ENCODE peak calls at places on chromosomes 12 and 14, in five cellular contexts. Y is mesenchymal stem cell, Z is H1, A is neuronal stem cell, L is H9. H is an unnamed sample.

GRCh38 chr12:100672075-100672592 is 98.7 kb downstream of the GAS2L3 start:
- DNase-seq in A (no peak), Y (peak; percentile 16), L (peak; percentile 88), Z (no peak), H (no peak)

GRCh38 chr12:105462841-105463240 is 132.3 kb downstream of the C12orf75 start:
- DNase-seq in Z (no peak), Y (no peak), A (no peak), L (no peak), H (no peak)

GRCh38 chr12:19833775-19834501 is 394.6 kb downstream of the AEBP2 start:
- DNase-seq in Y (peak; percentile 32), L (no peak), A (no peak), Z (no peak), H (no peak)

GRCh38 chr14:75800792-75801191 is 139.7 kb downstream of the TTLL5 start:
- DNase-seq in L (peak; percentile 69), Y (no peak), Z (no peak), A (no peak), H (no peak)

GRCh38 chr12:126369487-126370463 is 1304.5 kb downstream of the AACS start:
- DNase-seq in Z (no peak), L (no peak), Y (no peak), A (no peak), H (no peak)

GRCh38 chr14:35285168-35285990 is 6.8 kb upstream of the PSMA6 start:
- DNase-seq in Y (no peak), L (no peak), A (no peak), Z (no peak), H (peak; percentile 21)

GRCh38 chr12:77087427-77087826 is 22.1 kb upstream of the E2F7 start:
- DNase-seq in A (no peak), L (no peak), Z (no peak), Y (no peak), H (no peak)

GRCh38 chr14:88785911-88786310 is 6.8 kb downstream of the EML5 start:
- DNase-seq in Y (no peak), A (no peak), L (no peak), Z (no peak), H (peak; percentile 51)

GRCh38 chr14:102539544-102540309 is 30.2 kb upstream of the ANKRD9 start:
- DNase-seq in Z (no peak), A (no peak), Y (no peak), L (no peak), H (peak; percentile 66)

GRCh38 chr12:45553204-45553603 is 176.3 kb upstream of the ARID2 start:
- DNase-seq in Z (no peak), Y (no peak), L (no peak), A (no peak), H (no peak)

GRCh38 chr12:12885060-12885792 is 6.1 kb upstream of the GPRC5A start:
- DNase-seq in Z (no peak), L (peak; percentile 69), Y (no peak), A (no peak), H (no peak)

GRCh38 chr12:8947737-8948136 is 1.7 kb downstream of the M6PR start:
- DNase-seq in A (no peak), Y (no peak), Z (no peak), L (no peak), H (no peak)

GRCh38 chr12:20376984-20377383 is 8.6 kb downstream of the PDE3A start:
- DNase-seq in A (no peak), L (no peak), Z (no peak), Y (peak; percentile 40), H (no peak)

GRCh38 chr12:94271351-94271750 is 123.0 kb downstream of the PLXNC1 start:
- DNase-seq in A (no peak), Y (no peak), Z (no peak), L (no peak), H (no peak)

GRCh38 chr14:25121342-25122129 is 71.6 kb upstream of the STXBP6 start:
- DNase-seq in A (no peak), Y (peak; percentile 80), L (no peak), Z (no peak), H (peak; percentile 9)

GRCh38 chr12:2138294-2138693 is 85.5 kb downstream of the CACNA1C start:
- DNase-seq in Y (no peak), L (no peak), Z (no peak), A (no peak), H (no peak)

GRCh38 chr12:56029666-56030293 is 8.9 kb downstream of the IKZF4 start:
- DNase-seq in A (no peak), Z (no peak), L (peak; percentile 48), Y (peak; percentile 72), H (peak; percentile 79)

GRCh38 chr14:56118611-56119181 is 485 bp downstream of the PELI2 start:
- DNase-seq in Y (no peak), Z (no peak), A (no peak), L (no peak), H (no peak)

GRCh38 chr12:75560167-75560566 is 48.8 kb upstream of the KRR1 start:
- DNase-seq in Z (no peak), L (no peak), Y (peak; percentile 40), A (no peak), H (no peak)

GRCh38 chr12:121089031-121089812 is 43.5 kb upstream of the P2RX7 start:
- DNase-seq in Y (no peak), A (no peak), Z (no peak), L (peak; percentile 62), H (no peak)

GRCh38 chr12:122172262-122172939 is 1.6 kb downstream of the IL31 start:
- DNase-seq in L (no peak), A (no peak), Z (no peak), Y (no peak), H (no peak)

GRCh38 chr14:72736348-72736747 is 157.6 kb downstream of the DPF3 start:
- DNase-seq in Y (peak; percentile 27), L (no peak), Z (no peak), A (no peak), H (no peak)

GRCh38 chr12:21813125-21813524 is 38.6 kb upstream of the KCNJ8 start:
- DNase-seq in Z (no peak), Y (no peak), L (no peak), A (no peak), H (no peak)

GRCh38 chr12:99281277-99281676 is 366.3 kb upstream of the GARIN6 start:
- DNase-seq in L (no peak), Z (no peak), A (no peak), Y (no peak), H (no peak)

GRCh38 chr14:22976620-22977433 is 5.5 kb downstream of the AJUBA start:
- DNase-seq in A (no peak), L (no peak), Z (no peak), Y (peak; percentile 64), H (no peak)

GRCh38 chr12:100474617-100475016 is 951 bp downstream of the NR1H4 start:
- DNase-seq in A (no peak), L (no peak), Y (no peak), Z (no peak), H (no peak)

GRCh38 chr12:77402726-77403125 is 337.4 kb upstream of the E2F7 start:
- DNase-seq in L (no peak), Y (no peak), A (no peak), Z (no peak), H (peak; percentile 14)

GRCh38 chr12:86634706-86635410 is 378.7 kb upstream of the MGAT4C start:
- DNase-seq in Z (no peak), Y (peak; percentile 7), A (no peak), L (no peak), H (no peak)

GRCh38 chr12:10213168-10214130 is 772 bp downstream of the GABARAPL1 start:
- DNase-seq in A (no peak), Y (peak; percentile 92), Z (no peak), L (peak; percentile 63), H (peak; percentile 69)

GRCh38 chr12:12384601-12385321 is 27.9 kb downstream of the BORCS5 start:
- DNase-seq in Z (peak; percentile 27), L (peak; percentile 77), Y (no peak), A (no peak), H (no peak)

GRCh38 chr12:66304296-66304915 is 2.1 kb downstream of the HELB start:
- DNase-seq in L (no peak), Y (no peak), Z (no peak), A (no peak), H (no peak)

GRCh38 chr12:66301944-66302826 is at the start of gene HELB:
- DNase-seq in Y (peak; percentile 97), L (peak; percentile 99), Z (peak; percentile 96), A (peak; percentile 93), H (peak; percentile 99)

GRCh38 chr12:66297923-66298322 is 4.4 kb upstream of the HELB start:
- DNase-seq in Y (no peak), A (no peak), L (no peak), Z (no peak), H (no peak)

GRCh38 chr12:66297080-66297479 is 5.2 kb upstream of the HELB start:
- DNase-seq in Z (no peak), L (no peak), A (no peak), Y (no peak), H (no peak)

DNA sequence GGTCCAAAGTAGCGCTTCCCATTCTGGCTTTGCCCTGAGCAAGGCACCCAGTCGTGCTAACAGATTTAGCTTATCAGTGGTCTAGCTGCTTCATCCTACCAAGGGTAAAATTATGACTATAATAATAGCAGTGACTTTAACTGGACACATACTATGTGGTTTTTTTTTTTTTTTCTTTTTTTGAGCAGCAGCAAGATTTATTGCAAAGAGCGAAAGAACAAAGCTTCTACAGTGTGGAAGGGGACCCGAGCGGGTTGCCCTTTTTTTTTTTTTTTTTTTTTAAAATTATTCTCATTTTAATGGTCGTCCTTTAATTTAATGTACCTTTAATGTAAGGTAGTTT is 505 bp downstream of the HELB start:
- DNase-seq in Y (no peak), Z (no peak), A (no peak), L (no peak), H (no peak)
- H3K23ac ChIP-seq in Y (no peak overlapping the region), Z (no peak overlapping the region), A (peak overlapping the region; percentile 98), L (no peak overlapping the region), H (no peak overlapping the region)

GRCh38 chr12:47776471-47777143 is 3.6 kb downstream of the SLC48A1 start:
- DNase-seq in A (no peak), Z (no peak), Y (peak; percentile 66), L (no peak), H (no peak)
- H4K8ac ChIP-seq in A (no peak overlapping the region), Z (no peak overlapping the region), Y (peak overlapping the region; percentile 41), L (no peak overlapping the region), H (peak overlapping the region; percentile 56)

GRCh38 chr12:95424271-95424994 is 49.5 kb upstream of the METAP2 start:
- DNase-seq in Y (no peak), L (no peak), Z (no peak), A (no peak), H (no peak)
- H2BK12ac ChIP-seq in Y (no peak overlapping the region), L (no peak overlapping the region), Z (no peak overlapping the region), A (no peak overlapping the region), H (no peak overlapping the region)

DNA sequence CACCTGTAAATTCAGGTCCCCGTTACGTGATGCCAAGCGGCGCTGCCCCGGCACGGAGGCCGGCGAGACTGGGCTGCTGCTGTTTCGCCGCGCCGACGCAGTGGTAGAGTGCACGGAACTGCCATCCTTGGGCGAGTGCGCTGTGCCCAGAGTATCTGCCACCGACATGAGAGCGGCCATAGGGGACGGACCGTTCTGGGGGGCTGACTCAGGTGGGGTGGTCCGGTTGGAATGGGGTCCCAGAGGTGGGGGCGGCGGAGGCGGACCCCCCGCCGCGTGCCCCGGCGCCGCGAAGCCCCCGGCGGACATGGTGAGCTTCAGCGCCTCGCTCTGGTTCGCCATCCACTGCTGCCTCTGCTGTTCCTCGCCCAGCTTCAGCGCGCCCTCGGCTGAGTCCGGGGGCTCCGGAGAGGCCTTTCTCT is 2.8 kb downstream of the IRF2BPL start:
- DNase-seq in Z (no peak), Y (no peak), L (no peak), A (no peak), H (no peak)
- H3K23ac ChIP-seq in Z (no peak overlapping the region), Y (no peak overlapping the region), L (no peak overlapping the region), A (peak overlapping the region; percentile 11), H (no peak overlapping the region)

GRCh38 chr12:24424376-24424775 is 474.9 kb upstream of the SOX5 start:
- DNase-seq in Y (no peak), A (no peak), Z (no peak), L (no peak), H (no peak)
- H4K8ac ChIP-seq in Y (no peak overlapping the region), A (no peak overlapping the region), Z (no peak overlapping the region), L (no peak overlapping the region), H (no peak overlapping the region)